ENCODE peak calls at places on chromosomes 5 and 9, in five cellular contexts. N, G, Y, B and K are unnamed samples.
A peak's percentile ranks its signal among the peaks of the same experiment; 100 is the strongest.

GRCh38 chr9:22079873-22080341 is 70.8 kb upstream of the CDKN2B start:
- DNase-seq in Y (no peak), B (no peak), G (peak; percentile 83), N (peak; percentile 73), K (no peak)

GRCh38 chr9:104682642-104683041 is 11.7 kb upstream of the OR13D1 start:
- DNase-seq in G (peak; percentile 22), N (peak; percentile 66), B (peak; percentile 57), Y (peak; percentile 73), K (no peak)

GRCh38 chr5:158382473-158382872 is 523.5 kb upstream of the CLINT1 start:
- DNase-seq in B (no peak), Y (no peak), G (peak; percentile 95), N (peak; percentile 97), K (peak; percentile 87)

GRCh38 chr5:56815657-56816545 is 552 bp downstream of the MAP3K1 start:
- DNase-seq in Y (peak; percentile 65), B (no peak), G (peak; percentile 25), N (peak; percentile 35), K (no peak)

GRCh38 chr5:137565450-137565849 is 66.3 kb upstream of the SPOCK1 start:
- DNase-seq in Y (no peak), B (no peak), G (peak; percentile 76), N (no peak), K (no peak)

GRCh38 chr5:133453084-133453765 is 159.1 kb downstream of the FSTL4 start:
- DNase-seq in B (no peak), N (no peak), G (no peak), Y (no peak), K (no peak)

GRCh38 chr5:117859161-117859560 is 1129.2 kb downstream of the DTWD2 start:
- DNase-seq in N (no peak), B (no peak), Y (no peak), G (no peak), K (no peak)

GRCh38 chr9:101601904-101602765 is 7.4 kb upstream of the PPP3R2 start:
- DNase-seq in B (peak; percentile 46), N (peak; percentile 61), G (peak; percentile 24), Y (peak; percentile 72), K (no peak)

GRCh38 chr5:151708126-151708525 is 21.4 kb upstream of the SPARC start:
- DNase-seq in G (no peak), N (no peak), Y (no peak), B (peak; percentile 25), K (no peak)

GRCh38 chr9:134642385-134643181 is 980 bp downstream of the COL5A1 start:
- DNase-seq in N (peak; percentile 94), B (no peak), G (peak; percentile 75), Y (peak; percentile 73), K (no peak)

GRCh38 chr5:51380603-51381207 is 2.5 kb upstream of the ISL1 start:
- DNase-seq in Y (peak; percentile 70), B (peak; percentile 6), N (peak; percentile 36), G (no peak), K (no peak)

GRCh38 chr5:150485770-150486401 is 22.0 kb upstream of the NDST1 start:
- DNase-seq in G (no peak), N (peak; percentile 50), Y (peak; percentile 81), B (no peak), K (no peak)

GRCh38 chr9:110109331-110110110 is 98.4 kb downstream of the C9orf152 start:
- DNase-seq in G (peak; percentile 26), N (peak; percentile 65), Y (peak; percentile 47), B (no peak), K (no peak)

GRCh38 chr5:138018844-138019243 is 14.0 kb downstream of the FAM13B start:
- DNase-seq in G (no peak), B (peak; percentile 84), Y (no peak), N (no peak), K (no peak)

GRCh38 chr5:136028782-136029742 is at the start of gene TGFBI:
- DNase-seq in Y (peak; percentile 88), N (peak; percentile 55), B (peak; percentile 61), G (no peak), K (no peak)

GRCh38 chr5:181127456-181127855 is 3.5 kb downstream of the OR2V1 start:
- DNase-seq in Y (no peak), N (no peak), G (no peak), B (no peak), K (no peak)

GRCh38 chr5:43602818-43603534 is at the start of gene NNT:
- DNase-seq in B (peak; percentile 61), N (peak; percentile 51), Y (peak; percentile 79), G (peak; percentile 26), K (no peak)

GRCh38 chr9:116409124-116409523 is 255.5 kb downstream of the PAPPA start:
- DNase-seq in G (no peak), B (no peak), Y (no peak), N (no peak), K (no peak)

GRCh38 chr9:97632406-97632991 is 669 bp downstream of the TSTD2 start:
- DNase-seq in Y (peak; percentile 84), G (peak; percentile 80), B (no peak), N (peak; percentile 90), K (peak; percentile 19)

GRCh38 chr9:99108131-99108530 is 3.2 kb downstream of the TGFBR1 start:
- DNase-seq in Y (no peak), B (no peak), G (no peak), N (no peak), K (no peak)

GRCh38 chr9:69204869-69205268 is 30.8 kb downstream of the TJP2 start:
- DNase-seq in B (peak; percentile 47), N (peak; percentile 56), Y (peak; percentile 8), G (peak; percentile 74), K (no peak)

GRCh38 chr9:32665101-32665500 is 29.6 kb upstream of the TAF1L start:
- DNase-seq in Y (no peak), B (no peak), N (no peak), G (peak; percentile 81), K (no peak)

GRCh38 chr5:72472666-72473422 is 34.4 kb downstream of the ZNF366 start:
- DNase-seq in Y (no peak), N (no peak), B (no peak), G (no peak), K (no peak)

GRCh38 chr9:108001219-108001618 is 511.6 kb upstream of the KLF4 start:
- DNase-seq in Y (no peak), N (peak; percentile 9), B (no peak), G (no peak), K (no peak)

GRCh38 chr9:127833555-127833954 is 20.9 kb downstream of the ENG start:
- DNase-seq in G (no peak), B (no peak), Y (no peak), N (peak; percentile 48), K (no peak)

GRCh38 chr5:142794527-142794926 is 24.4 kb downstream of the ARHGAP26 start:
- DNase-seq in N (no peak), Y (no peak), B (no peak), G (no peak), K (no peak)

GRCh38 chr9:99565203-99565602 is 256.5 kb upstream of the NR4A3 start:
- DNase-seq in Y (no peak), N (no peak), B (no peak), G (no peak), K (no peak)

GRCh38 chr9:134378901-134379338 is 52.7 kb downstream of the RXRA start:
- DNase-seq in B (no peak), N (peak; percentile 56), Y (peak; percentile 32), G (peak; percentile 31), K (no peak)

GRCh38 chr5:36724429-36725332 is 118.3 kb downstream of the SLC1A3 start:
- DNase-seq in Y (no peak), G (no peak), B (no peak), N (no peak), K (no peak)

GRCh38 chr5:172407241-172407691 is 47.1 kb downstream of the SH3PXD2B start:
- DNase-seq in Y (no peak), G (peak; percentile 46), N (peak; percentile 66), B (no peak), K (no peak)

GRCh38 chr9:96137666-96138429 is 164.1 kb downstream of the HSD17B3 start:
- DNase-seq in Y (no peak), B (no peak), N (peak; percentile 48), G (no peak), K (no peak)

GRCh38 chr5:138655530-138656245 is 80.5 kb upstream of the HSPA9 start:
- DNase-seq in N (no peak), B (peak; percentile 27), Y (no peak), G (no peak), K (no peak)

GRCh38 chr5:129905467-129906176 is 1.4 kb downstream of the CHSY3 start:
- DNase-seq in G (no peak), N (peak; percentile 9), Y (peak; percentile 74), B (no peak), K (no peak)
- TF ChIP-seq EZH2 in G (no peak), N (no peak), Y (no peak), B (no peak), K (peak; percentile 83)

DNA sequence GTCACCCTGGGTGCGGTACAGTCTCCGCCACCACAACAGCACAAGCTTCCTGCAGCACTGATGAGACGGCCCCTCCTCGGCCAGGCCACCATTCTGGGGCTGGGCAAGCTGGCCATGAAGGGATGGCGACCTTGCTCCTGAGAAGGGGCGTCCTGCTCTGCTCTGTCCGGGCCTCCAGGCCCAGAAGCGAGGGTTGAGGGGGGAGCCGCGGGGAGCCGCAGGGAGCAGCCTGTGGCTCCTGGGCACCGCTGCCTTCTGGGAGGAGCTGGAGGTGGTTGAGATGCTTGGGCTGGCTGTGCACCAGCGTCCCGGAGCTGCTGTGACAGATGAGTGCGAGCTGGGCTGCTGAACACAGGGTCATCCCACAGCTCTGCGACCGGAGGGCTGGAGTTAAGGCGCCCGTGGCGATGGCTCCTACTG is 84.3 kb upstream of the RAPGEF1 start:
- DNase-seq in B (no peak), Y (no peak), G (no peak), N (no peak), K (no peak)
- TF ChIP-seq EZH2 in B (no peak), Y (no peak), G (peak; percentile 45), N (peak; percentile 51), K (peak; percentile 68)

DNA sequence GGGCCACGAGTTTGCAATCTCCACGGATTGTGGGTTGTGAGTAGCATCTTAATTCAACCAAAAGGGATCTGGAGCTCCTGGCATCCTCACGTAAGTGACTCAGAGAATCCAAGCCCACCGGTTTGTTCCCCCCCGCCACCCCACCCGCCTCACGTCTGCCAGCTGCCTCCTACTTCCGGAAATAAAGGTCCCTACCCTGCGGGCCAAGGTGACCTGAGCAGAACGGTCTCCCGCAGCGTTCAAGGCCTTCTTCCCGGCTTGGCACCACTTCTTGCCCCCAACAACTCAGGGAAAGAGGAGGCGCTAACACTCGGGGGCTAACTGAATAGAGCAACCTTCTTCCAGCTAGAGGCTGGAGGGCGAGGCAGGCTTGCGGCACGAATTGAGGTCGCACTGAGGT is 8.8 kb upstream of the GPRIN1 start:
- DNase-seq in B (no peak), N (no peak), Y (no peak), G (no peak), K (no peak)
- TF ChIP-seq EZH2 in B (no peak), N (no peak), Y (no peak), G (no peak), K (no peak)

GRCh38 chr5:112195924-112196323 is 223.2 kb downstream of the EPB41L4A start:
- DNase-seq in Y (no peak), N (no peak), B (no peak), G (no peak), K (no peak)
- TF ChIP-seq EZH2 in Y (no peak), N (no peak), B (no peak), G (no peak), K (no peak)